ENCODE peak calls at places on chromosomes 6 and 20, in six cellular contexts. Q is heart right ventricle, V is SK-N-SH, A is fibroblast of lung, X is GM06990, M is dorsolateral prefrontal cortex. C is an unnamed sample.
A peak's percentile ranks its signal among the peaks of the same experiment; 100 is the strongest.

GRCh38 chr6:28941681-28942448 is 18.1 kb upstream of the TRIM27 start:
- DNase-seq in A (no peak), M (no peak), V (peak; percentile 54), X (no peak), Q (no peak), C (no peak)

GRCh38 chr20:25209400-25209799 is 13.9 kb downstream of the ENTPD6 start:
- DNase-seq in M (no peak), V (no peak), A (no peak), Q (no peak), X (no peak), C (no peak)

GRCh38 chr20:50151034-50151743 is 2.3 kb downstream of the PEDS1 start:
- DNase-seq in X (no peak), A (no peak), V (no peak), M (no peak), Q (no peak), C (no peak)

GRCh38 chr6:164897523-164898094 is 411.8 kb downstream of the C6orf118 start:
- DNase-seq in Q (no peak), M (no peak), X (no peak), V (no peak), A (no peak), C (no peak)

GRCh38 chr20:37911838-37912273 is 8.9 kb downstream of the VSTM2L start:
- DNase-seq in Q (no peak), A (no peak), V (peak; percentile 80), M (peak; percentile 69), X (peak; percentile 44), C (peak; percentile 51)

GRCh38 chr20:48282591-48283228 is 497.4 kb upstream of the SULF2 start:
- DNase-seq in V (peak; percentile 33), Q (no peak), M (no peak), X (no peak), A (no peak), C (no peak)

GRCh38 chr20:37309941-37310590 is 20.6 kb downstream of the MANBAL start:
- DNase-seq in A (no peak), Q (no peak), V (no peak), M (no peak), X (no peak), C (no peak)

GRCh38 chr6:4420160-4420865 is 284.9 kb upstream of the ECI2 start:
- DNase-seq in A (no peak), V (no peak), Q (no peak), X (no peak), M (no peak), C (no peak)

GRCh38 chr20:26135325-26136110 is 438.9 kb upstream of the ZNF337 start:
- DNase-seq in V (no peak), M (no peak), Q (no peak), X (no peak), A (no peak), C (no peak)

GRCh38 chr20:1331801-1332453 is 3.0 kb upstream of the SDCBP2 start:
- DNase-seq in Q (no peak), V (no peak), A (no peak), X (no peak), M (no peak), C (no peak)

GRCh38 chr20:46767127-46767761 is 57.8 kb downstream of the SLC2A10 start:
- DNase-seq in X (no peak), V (peak; percentile 43), A (peak; percentile 40), Q (no peak), M (no peak), C (peak; percentile 48)

GRCh38 chr20:59787186-59787890 is 146.1 kb downstream of the SYCP2 start:
- DNase-seq in X (no peak), M (no peak), Q (no peak), V (no peak), A (no peak), C (no peak)

GRCh38 chr6:46058951-46059350 is 43.3 kb upstream of the CLIC5 start:
- DNase-seq in A (no peak), M (no peak), Q (no peak), X (no peak), V (no peak), C (no peak)

GRCh38 chr6:79495246-79495645 is 42.0 kb downstream of the LCA5 start:
- DNase-seq in Q (no peak), M (no peak), X (no peak), V (no peak), A (no peak), C (no peak)

GRCh38 chr20:35991142-35991771 is 22.9 kb downstream of the CNBD2 start:
- DNase-seq in A (peak; percentile 37), M (no peak), Q (no peak), X (no peak), V (peak; percentile 49), C (peak; percentile 54)

GRCh38 chr6:113997106-113997505 is 26.2 kb upstream of the HDAC2 start:
- DNase-seq in V (no peak), Q (no peak), A (peak; percentile 84), X (no peak), M (no peak), C (peak; percentile 88)

GRCh38 chr6:135640048-135640447 is 142.5 kb upstream of the AHI1 start:
- DNase-seq in A (no peak), Q (no peak), V (no peak), X (no peak), M (no peak), C (no peak)

GRCh38 chr6:53335224-53335994 is 13.3 kb downstream of the ELOVL5 start:
- DNase-seq in X (peak; percentile 75), V (no peak), A (no peak), M (no peak), Q (no peak), C (no peak)

GRCh38 chr20:4866429-4866828 is 134.9 kb downstream of the SLC23A2 start:
- DNase-seq in A (no peak), X (no peak), M (no peak), V (no peak), Q (no peak), C (no peak)

GRCh38 chr6:158688860-158689259 is 39.0 kb downstream of the SYTL3 start:
- DNase-seq in M (no peak), A (no peak), Q (no peak), V (no peak), X (no peak), C (peak; percentile 47)

GRCh38 chr20:6533828-6534388 is 233.6 kb upstream of the BMP2 start:
- DNase-seq in V (no peak), X (no peak), M (no peak), Q (no peak), A (peak; percentile 91), C (peak; percentile 65)

GRCh38 chr6:54864272-54864671 is 17.7 kb downstream of the FAM83B start:
- DNase-seq in Q (no peak), V (no peak), A (no peak), X (no peak), M (no peak), C (no peak)

GRCh38 chr6:2827112-2827511 is 14.6 kb downstream of the SERPINB1 start:
- DNase-seq in X (no peak), V (no peak), M (no peak), Q (no peak), A (no peak), C (no peak)

GRCh38 chr6:2829253-2829652 is 12.4 kb downstream of the SERPINB1 start:
- DNase-seq in X (no peak), A (no peak), Q (no peak), V (no peak), M (no peak), C (no peak)

GRCh38 chr6:2831392-2831791 is 10.3 kb downstream of the SERPINB1 start:
- DNase-seq in M (no peak), V (no peak), Q (no peak), X (no peak), A (no peak), C (no peak)

GRCh38 chr6:2830183-2830582 is 11.5 kb downstream of the SERPINB1 start:
- DNase-seq in Q (no peak), M (no peak), V (no peak), A (no peak), X (no peak), C (no peak)

DNA sequence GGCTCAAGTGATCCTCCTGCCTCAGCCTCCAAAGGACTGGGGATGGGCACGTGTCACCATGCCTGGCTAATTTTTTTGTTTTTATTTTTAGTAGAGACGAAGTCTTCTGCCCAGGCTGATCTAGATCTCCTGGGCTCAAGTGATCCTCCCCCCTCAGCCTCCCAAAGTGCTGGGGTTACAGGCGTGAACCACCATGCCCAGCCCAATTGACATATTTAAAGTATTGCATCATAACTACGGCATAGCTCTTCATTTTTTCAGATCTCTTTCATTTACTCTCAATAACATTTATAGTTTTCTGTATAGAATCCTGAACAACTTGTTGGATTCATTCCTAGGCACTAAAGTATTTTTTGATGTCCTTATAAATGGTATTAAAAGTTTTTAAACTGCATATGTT is 13.0 kb downstream of the SERPINB1 start:
- DNase-seq in A (no peak), Q (no peak), M (no peak), V (no peak), X (no peak), C (no peak)
- H3K4me3 ChIP-seq in A (no peak overlapping the region), Q (no peak overlapping the region), M (no peak overlapping the region), V (no peak overlapping the region), X (no peak overlapping the region), C (no peak overlapping the region)

DNA sequence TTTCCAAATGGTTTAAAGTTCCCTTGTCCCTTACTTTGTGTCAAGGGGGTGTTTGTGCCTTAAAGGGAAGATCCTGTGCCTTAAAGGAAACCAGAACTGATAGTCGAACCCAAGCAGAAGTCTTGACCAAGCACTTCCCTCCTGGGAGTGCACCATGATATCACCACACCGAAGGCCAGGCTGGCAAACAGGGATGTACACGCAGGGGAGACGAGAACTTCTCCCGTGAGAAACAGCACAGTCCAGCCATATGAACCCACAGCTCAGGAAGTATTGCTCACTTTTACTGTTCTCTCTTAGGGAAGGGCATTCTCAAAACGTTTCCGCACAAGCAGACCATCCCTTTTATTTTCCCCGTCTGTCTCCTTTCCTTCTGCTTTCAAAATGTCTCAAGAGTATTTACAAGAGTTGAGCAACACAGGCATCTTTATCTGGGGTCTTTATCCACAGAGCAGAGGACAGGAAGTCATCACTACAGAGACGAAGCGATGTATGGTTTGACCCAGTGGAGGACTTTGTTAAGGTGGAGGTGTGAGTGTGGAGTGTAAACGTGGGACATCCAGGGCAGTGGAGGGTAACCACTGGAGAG is 12.8 kb upstream of the SERPINB1 start:
- DNase-seq in M (no peak), Q (no peak), X (no peak), V (no peak), A (no peak), C (peak; percentile 88)
- TF ChIP-seq CTCF in M (no peak), Q (no peak), X (no peak), V (no peak), A (no peak), C (no peak)

DNA sequence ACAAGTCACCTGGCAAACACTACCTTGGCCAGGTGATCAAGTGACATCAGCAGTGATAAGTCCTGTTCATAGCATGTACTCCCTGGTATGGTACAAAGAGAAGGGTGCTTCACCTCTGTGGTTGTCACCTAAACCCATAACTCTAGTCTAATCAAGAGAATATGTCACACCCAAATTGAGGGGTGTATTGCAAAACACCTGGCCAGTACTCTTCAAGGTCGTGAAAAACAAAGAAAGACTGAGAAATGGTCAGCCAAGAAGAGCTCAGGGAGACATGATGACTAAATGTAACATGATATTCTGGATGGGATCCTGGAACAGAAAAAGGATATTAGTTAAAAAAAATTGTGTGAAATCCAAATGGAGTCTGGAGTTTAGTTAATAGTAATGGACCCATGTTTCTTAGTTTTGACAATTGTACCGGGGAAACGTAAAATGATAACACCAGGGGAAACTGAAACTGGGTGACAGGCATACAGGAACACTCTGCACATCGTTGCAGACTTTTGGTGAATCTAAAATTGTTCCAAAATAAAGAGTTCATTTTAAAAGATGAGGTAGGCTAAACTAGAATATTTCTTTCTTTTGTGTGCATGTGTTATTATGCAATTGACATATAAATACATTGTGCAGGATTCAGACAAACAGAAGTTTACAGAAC is 262.0 kb downstream of the CDC5L start:
- DNase-seq in V (no peak), A (peak; percentile 78), X (no peak), M (no peak), Q (no peak), C (peak; percentile 70)
- H3K4me3 ChIP-seq in V (no peak overlapping the region), A (no peak overlapping the region), X (no peak overlapping the region), M (no peak overlapping the region), Q (no peak overlapping the region), C (peak overlapping the region; percentile 0)

GRCh38 chr6:1893470-1894130 is 283.9 kb downstream of the FOXC1 start:
- DNase-seq in V (no peak), Q (no peak), X (no peak), M (no peak), A (peak; percentile 25), C (no peak)
- TF ChIP-seq CTCF in V (peak; percentile 30), Q (no peak), X (peak; percentile 15), M (no peak), A (peak; percentile 34), C (no peak)

C was measured in fibroblast of pulmonary artery.